ENCODE peak calls at places on chromosomes 5 and 9, in six cellular contexts. One of them, this sample, is unnamed.

GRCh38 chr5:36607114-36607561 is 732 bp downstream of the SLC1A3 start:
- DNase-seq in heart right ventricle: peak
- DNase-seq in Peyer's patch: no peak
- DNase-seq in GM06990: peak
- DNase-seq in IMR-90: peak
- DNase-seq in BJ: peak
- DNase-seq in this sample: peak

GRCh38 chr9:112533660-112534059 is 47.0 kb downstream of the KIAA1958 start:
- DNase-seq in IMR-90: no peak
- DNase-seq in BJ: no peak
- DNase-seq in Peyer's patch: no peak
- DNase-seq in GM06990: no peak
- DNase-seq in heart right ventricle: no peak
- DNase-seq in this sample: no peak

GRCh38 chr9:128150594-128151342 is 1.5 kb downstream of the LCN2 start:
- DNase-seq in heart right ventricle: no peak
- DNase-seq in IMR-90: no peak
- DNase-seq in BJ: no peak
- DNase-seq in GM06990: no peak
- DNase-seq in Peyer's patch: peak
- DNase-seq in this sample: no peak

GRCh38 chr9:34179528-34180138 is 790 bp downstream of the UBAP1 start:
- DNase-seq in IMR-90: peak
- DNase-seq in Peyer's patch: peak
- DNase-seq in GM06990: no peak
- DNase-seq in heart right ventricle: no peak
- DNase-seq in BJ: no peak
- DNase-seq in this sample: peak

GRCh38 chr9:77827104-77827784 is 179.1 kb upstream of the GNA14 start:
- DNase-seq in BJ: no peak
- DNase-seq in Peyer's patch: no peak
- DNase-seq in heart right ventricle: no peak
- DNase-seq in GM06990: peak
- DNase-seq in IMR-90: no peak
- DNase-seq in this sample: no peak

GRCh38 chr5:1387059-1387755 is 42.3 kb upstream of the CLPTM1L start:
- DNase-seq in BJ: no peak
- DNase-seq in GM06990: no peak
- DNase-seq in Peyer's patch: no peak
- DNase-seq in IMR-90: no peak
- DNase-seq in heart right ventricle: no peak
- DNase-seq in this sample: no peak

GRCh38 chr5:11150976-11151375 is 389.9 kb upstream of the DAP start:
- DNase-seq in GM06990: no peak
- DNase-seq in IMR-90: no peak
- DNase-seq in Peyer's patch: no peak
- DNase-seq in BJ: no peak
- DNase-seq in heart right ventricle: no peak
- DNase-seq in this sample: no peak

GRCh38 chr5:15587941-15588340 is 88.0 kb downstream of the FBXL7 start:
- DNase-seq in IMR-90: no peak
- DNase-seq in GM06990: no peak
- DNase-seq in Peyer's patch: no peak
- DNase-seq in heart right ventricle: no peak
- DNase-seq in BJ: peak
- DNase-seq in this sample: peak

GRCh38 chr9:107425110-107426025 is 64.2 kb downstream of the KLF4 start:
- DNase-seq in BJ: no peak
- DNase-seq in Peyer's patch: peak
- DNase-seq in heart right ventricle: peak
- DNase-seq in IMR-90: peak
- DNase-seq in GM06990: peak
- DNase-seq in this sample: peak

GRCh38 chr9:137192859-137193258 is 4.4 kb downstream of the SSNA1 start:
- DNase-seq in BJ: no peak
- DNase-seq in IMR-90: no peak
- DNase-seq in GM06990: no peak
- DNase-seq in heart right ventricle: no peak
- DNase-seq in Peyer's patch: no peak
- DNase-seq in this sample: no peak

GRCh38 chr5:79702606-79703380 is 13.2 kb downstream of the CMYA5 start:
- DNase-seq in IMR-90: no peak
- DNase-seq in GM06990: no peak
- DNase-seq in Peyer's patch: no peak
- DNase-seq in heart right ventricle: no peak
- DNase-seq in BJ: peak
- DNase-seq in this sample: peak

GRCh38 chr5:44830951-44831350 is 22.2 kb downstream of the MRPS30 start:
- DNase-seq in IMR-90: no peak
- DNase-seq in BJ: no peak
- DNase-seq in Peyer's patch: no peak
- DNase-seq in heart right ventricle: no peak
- DNase-seq in GM06990: no peak
- DNase-seq in this sample: no peak

GRCh38 chr9:34520505-34521385 is 2.0 kb downstream of the ENHO start:
- DNase-seq in GM06990: no peak
- DNase-seq in IMR-90: no peak
- DNase-seq in BJ: no peak
- DNase-seq in Peyer's patch: no peak
- DNase-seq in heart right ventricle: no peak
- DNase-seq in this sample: no peak

GRCh38 chr5:80516826-80517225 is 28.9 kb downstream of the FAM151B start:
- DNase-seq in BJ: peak
- DNase-seq in Peyer's patch: peak
- DNase-seq in heart right ventricle: no peak
- DNase-seq in IMR-90: peak
- DNase-seq in GM06990: peak
- DNase-seq in this sample: peak

GRCh38 chr9:122931851-122932199 is 513 bp upstream of the ZBTB26 start:
- DNase-seq in Peyer's patch: no peak
- DNase-seq in BJ: no peak
- DNase-seq in IMR-90: peak
- DNase-seq in heart right ventricle: no peak
- DNase-seq in GM06990: no peak
- DNase-seq in this sample: peak

GRCh38 chr9:95785209-95785608 is 90.3 kb upstream of the ERCC6L2 start:
- DNase-seq in GM06990: no peak
- DNase-seq in heart right ventricle: no peak
- DNase-seq in BJ: no peak
- DNase-seq in IMR-90: peak
- DNase-seq in Peyer's patch: no peak
- DNase-seq in this sample: no peak

GRCh38 chr5:41109186-41109585 is 38.0 kb upstream of the MROH2B start:
- DNase-seq in Peyer's patch: no peak
- DNase-seq in heart right ventricle: no peak
- DNase-seq in BJ: no peak
- DNase-seq in IMR-90: peak
- DNase-seq in GM06990: no peak
- DNase-seq in this sample: peak

GRCh38 chr5:161002571-161003074 is 150.6 kb upstream of the ATP10B start:
- DNase-seq in heart right ventricle: no peak
- DNase-seq in BJ: no peak
- DNase-seq in IMR-90: no peak
- DNase-seq in GM06990: no peak
- DNase-seq in Peyer's patch: no peak
- DNase-seq in this sample: no peak

GRCh38 chr9:6917162-6917561 is 159.4 kb downstream of the KDM4C start:
- DNase-seq in GM06990: peak
- DNase-seq in IMR-90: no peak
- DNase-seq in BJ: no peak
- DNase-seq in Peyer's patch: no peak
- DNase-seq in heart right ventricle: no peak
- DNase-seq in this sample: no peak

GRCh38 chr5:91875133-91875779 is 492.1 kb upstream of the ARRDC3 start:
- DNase-seq in heart right ventricle: no peak
- DNase-seq in BJ: no peak
- DNase-seq in GM06990: no peak
- DNase-seq in Peyer's patch: no peak
- DNase-seq in IMR-90: no peak
- DNase-seq in this sample: peak

GRCh38 chr9:77944556-77945261 is 86.9 kb downstream of the GNAQ start:
- DNase-seq in heart right ventricle: no peak
- DNase-seq in Peyer's patch: peak
- DNase-seq in BJ: no peak
- DNase-seq in IMR-90: no peak
- DNase-seq in GM06990: no peak
- DNase-seq in this sample: no peak

GRCh38 chr9:76880210-76880609 is 25.7 kb downstream of the PRUNE2 start:
- DNase-seq in heart right ventricle: no peak
- DNase-seq in BJ: no peak
- DNase-seq in GM06990: no peak
- DNase-seq in Peyer's patch: no peak
- DNase-seq in IMR-90: no peak
- DNase-seq in this sample: no peak

GRCh38 chr9:85516976-85517637 is 224.6 kb downstream of the AGTPBP1 start:
- DNase-seq in IMR-90: no peak
- DNase-seq in GM06990: no peak
- DNase-seq in BJ: no peak
- DNase-seq in Peyer's patch: no peak
- DNase-seq in heart right ventricle: no peak
- DNase-seq in this sample: no peak

GRCh38 chr9:4097490-4097889 is 202.4 kb downstream of the GLIS3 start:
- DNase-seq in BJ: no peak
- DNase-seq in GM06990: no peak
- DNase-seq in Peyer's patch: no peak
- DNase-seq in heart right ventricle: no peak
- DNase-seq in IMR-90: no peak
- DNase-seq in this sample: no peak

GRCh38 chr5:14505310-14506140 is 76.1 kb upstream of the OTULINL start:
- DNase-seq in BJ: no peak
- DNase-seq in GM06990: no peak
- DNase-seq in IMR-90: no peak
- DNase-seq in heart right ventricle: no peak
- DNase-seq in Peyer's patch: no peak
- DNase-seq in this sample: peak
- TF ChIP-seq CTCF in BJ: peak
- TF ChIP-seq CTCF in GM06990: peak
- TF ChIP-seq CTCF in IMR-90: no peak
- TF ChIP-seq CTCF in heart right ventricle: no peak
- TF ChIP-seq CTCF in Peyer's patch: no peak
- TF ChIP-seq CTCF in this sample: peak

GRCh38 chr5:75341934-75342333 is 4.9 kb downstream of the HMGCR start:
- DNase-seq in BJ: no peak
- DNase-seq in GM06990: no peak
- DNase-seq in heart right ventricle: no peak
- DNase-seq in IMR-90: no peak
- DNase-seq in Peyer's patch: no peak
- DNase-seq in this sample: no peak
- H3K4me3 ChIP-seq in BJ: no peak
- H3K4me3 ChIP-seq in GM06990: no peak
- H3K4me3 ChIP-seq in heart right ventricle: no peak
- H3K4me3 ChIP-seq in IMR-90: no peak
- H3K4me3 ChIP-seq in Peyer's patch: no peak
- H3K4me3 ChIP-seq in this sample: no peak

GRCh38 chr5:55925181-55925580 is 69.6 kb downstream of the IL6ST start:
- DNase-seq in Peyer's patch: no peak
- DNase-seq in BJ: no peak
- DNase-seq in IMR-90: no peak
- DNase-seq in heart right ventricle: no peak
- DNase-seq in GM06990: no peak
- DNase-seq in this sample: no peak

GRCh38 chr5:55924744-55925143 is 70.0 kb downstream of the IL6ST start:
- DNase-seq in Peyer's patch: no peak
- DNase-seq in IMR-90: no peak
- DNase-seq in GM06990: no peak
- DNase-seq in heart right ventricle: no peak
- DNase-seq in BJ: no peak
- DNase-seq in this sample: no peak

GRCh38 chr5:55921617-55922016 is 70.5 kb downstream of the IL31RA start:
- DNase-seq in Peyer's patch: no peak
- DNase-seq in GM06990: no peak
- DNase-seq in BJ: no peak
- DNase-seq in IMR-90: no peak
- DNase-seq in heart right ventricle: no peak
- DNase-seq in this sample: no peak

GRCh38 chr5:55923873-55924500 is 70.8 kb downstream of the IL6ST start:
- DNase-seq in heart right ventricle: no peak
- DNase-seq in Peyer's patch: no peak
- DNase-seq in GM06990: no peak
- DNase-seq in IMR-90: no peak
- DNase-seq in BJ: no peak
- DNase-seq in this sample: no peak

DNA sequence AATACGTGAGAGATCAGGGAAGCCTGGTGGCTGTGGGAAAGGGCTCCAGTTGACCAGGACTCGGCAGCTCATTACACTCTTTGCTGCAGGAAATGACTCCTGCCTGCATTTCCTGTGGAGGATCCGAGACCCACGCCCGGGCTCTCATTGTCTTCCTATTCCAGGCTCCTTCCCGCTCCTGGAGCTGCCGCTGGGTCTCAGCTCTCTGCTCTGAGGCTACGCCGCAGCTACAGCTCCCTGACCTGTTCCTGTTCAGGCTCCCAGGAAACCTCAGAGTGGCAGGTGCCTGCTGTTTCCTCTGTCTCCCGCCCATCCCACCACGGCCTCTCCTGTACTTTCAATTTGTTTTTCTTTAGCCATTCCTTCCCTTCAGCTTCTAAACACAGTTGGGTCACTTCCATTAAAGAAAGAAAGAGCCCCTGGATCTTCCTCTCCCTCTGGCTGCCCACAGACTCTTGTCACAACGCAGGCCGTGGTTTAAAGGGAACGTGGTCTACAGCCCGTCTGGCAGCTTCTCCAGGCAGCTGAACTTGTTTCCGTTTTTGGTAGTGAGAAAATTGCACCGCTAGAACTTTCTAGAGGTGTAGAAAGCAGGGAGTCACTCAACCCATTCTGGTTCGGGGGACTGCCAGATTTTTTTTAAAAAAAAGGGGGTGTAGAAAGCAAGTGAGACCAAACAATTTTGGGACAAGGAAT is 71.4 kb downstream of the IL6ST start:
- DNase-seq in IMR-90: no peak
- DNase-seq in heart right ventricle: no peak
- DNase-seq in BJ: no peak
- DNase-seq in Peyer's patch: no peak
- DNase-seq in GM06990: no peak
- DNase-seq in this sample: no peak
- TF ChIP-seq CTCF in IMR-90: no peak
- TF ChIP-seq CTCF in heart right ventricle: no peak
- TF ChIP-seq CTCF in BJ: no peak
- TF ChIP-seq CTCF in Peyer's patch: no peak
- TF ChIP-seq CTCF in GM06990: no peak
- TF ChIP-seq CTCF in this sample: no peak

GRCh38 chr5:32017638-32018429 is 156.3 kb downstream of the GOLPH3 start:
- DNase-seq in GM06990: no peak
- DNase-seq in Peyer's patch: no peak
- DNase-seq in BJ: no peak
- DNase-seq in IMR-90: no peak
- DNase-seq in heart right ventricle: no peak
- DNase-seq in this sample: peak

GRCh38 chr5:32013658-32014057 is 160.5 kb downstream of the GOLPH3 start:
- DNase-seq in BJ: no peak
- DNase-seq in heart right ventricle: no peak
- DNase-seq in GM06990: no peak
- DNase-seq in Peyer's patch: no peak
- DNase-seq in IMR-90: no peak
- DNase-seq in this sample: no peak

GRCh38 chr5:32018476-32019436 is 155.4 kb downstream of the GOLPH3 start:
- DNase-seq in Peyer's patch: no peak
- DNase-seq in GM06990: no peak
- DNase-seq in heart right ventricle: no peak
- DNase-seq in IMR-90: no peak
- DNase-seq in BJ: no peak
- DNase-seq in this sample: peak

GRCh38 chr5:32008746-32009145 is 165.4 kb downstream of the GOLPH3 start:
- DNase-seq in BJ: no peak
- DNase-seq in Peyer's patch: no peak
- DNase-seq in IMR-90: no peak
- DNase-seq in GM06990: no peak
- DNase-seq in heart right ventricle: no peak
- DNase-seq in this sample: no peak

GRCh38 chr5:32014345-32014744 is 159.8 kb downstream of the GOLPH3 start:
- DNase-seq in IMR-90: no peak
- DNase-seq in GM06990: no peak
- DNase-seq in Peyer's patch: no peak
- DNase-seq in heart right ventricle: no peak
- DNase-seq in BJ: no peak
- DNase-seq in this sample: no peak
- H3K4me3 ChIP-seq in IMR-90: no peak
- H3K4me3 ChIP-seq in GM06990: no peak
- H3K4me3 ChIP-seq in Peyer's patch: no peak
- H3K4me3 ChIP-seq in heart right ventricle: no peak
- H3K4me3 ChIP-seq in BJ: no peak
- H3K4me3 ChIP-seq in this sample: no peak

This sample was measured in fibroblast of mammary gland.